ENCODE peak calls at places on chromosomes 3 and 15, in six cellular contexts. One of them, this sample, is unnamed.
A peak's percentile ranks its signal among the peaks of the same experiment; 100 is the strongest.

GRCh38 chr15:83854950-83855707 is 201.2 kb downstream of the ADAMTSL3 start:
- DNase-seq in effector memory CD8-positive, alpha-beta T cell: no peak
- DNase-seq in H9: no peak
- DNase-seq in midbrain: no peak
- DNase-seq in memory B cell: no peak
- DNase-seq in ACHN: no peak
- DNase-seq in this sample: no peak

GRCh38 chr15:63350178-63350621 is 31.4 kb downstream of the CA12 start:
- DNase-seq in effector memory CD8-positive, alpha-beta T cell: no peak
- DNase-seq in H9: no peak
- DNase-seq in midbrain: peak; percentile 32
- DNase-seq in memory B cell: no peak
- DNase-seq in ACHN: no peak
- DNase-seq in this sample: peak; percentile 70

GRCh38 chr15:58065445-58066041 is at the start of gene ALDH1A2:
- DNase-seq in effector memory CD8-positive, alpha-beta T cell: no peak
- DNase-seq in H9: peak; percentile 62
- DNase-seq in midbrain: no peak
- DNase-seq in memory B cell: no peak
- DNase-seq in ACHN: no peak
- DNase-seq in this sample: peak; percentile 89

GRCh38 chr3:78978037-78978436 is 789.8 kb downstream of the ROBO1 start:
- DNase-seq in effector memory CD8-positive, alpha-beta T cell: no peak
- DNase-seq in H9: no peak
- DNase-seq in midbrain: peak; percentile 13
- DNase-seq in memory B cell: no peak
- DNase-seq in ACHN: peak; percentile 45
- DNase-seq in this sample: no peak

GRCh38 chr3:27319847-27320526 is 49.2 kb downstream of the NEK10 start:
- DNase-seq in effector memory CD8-positive, alpha-beta T cell: no peak
- DNase-seq in H9: no peak
- DNase-seq in midbrain: no peak
- DNase-seq in memory B cell: no peak
- DNase-seq in ACHN: no peak
- DNase-seq in this sample: no peak

GRCh38 chr15:31259562-31260252 is 66.9 kb upstream of the KLF13 start:
- DNase-seq in effector memory CD8-positive, alpha-beta T cell: no peak
- DNase-seq in H9: no peak
- DNase-seq in midbrain: no peak
- DNase-seq in memory B cell: no peak
- DNase-seq in ACHN: no peak
- DNase-seq in this sample: no peak

GRCh38 chr15:40936709-40937666 is 7.8 kb downstream of the DLL4 start:
- DNase-seq in effector memory CD8-positive, alpha-beta T cell: no peak
- DNase-seq in H9: no peak
- DNase-seq in midbrain: no peak
- DNase-seq in memory B cell: no peak
- DNase-seq in ACHN: no peak
- DNase-seq in this sample: no peak

GRCh38 chr3:175392653-175393052 is 533.5 kb downstream of the NAALADL2 start:
- DNase-seq in effector memory CD8-positive, alpha-beta T cell: no peak
- DNase-seq in H9: no peak
- DNase-seq in midbrain: no peak
- DNase-seq in memory B cell: no peak
- DNase-seq in ACHN: no peak
- DNase-seq in this sample: no peak

GRCh38 chr15:58742022-58742421 is 7.5 kb downstream of the ADAM10 start:
- DNase-seq in effector memory CD8-positive, alpha-beta T cell: no peak
- DNase-seq in H9: no peak
- DNase-seq in midbrain: no peak
- DNase-seq in memory B cell: no peak
- DNase-seq in ACHN: no peak
- DNase-seq in this sample: no peak

GRCh38 chr3:195302436-195302835 is 31.5 kb upstream of the XXYLT1 start:
- DNase-seq in effector memory CD8-positive, alpha-beta T cell: no peak
- DNase-seq in H9: no peak
- DNase-seq in midbrain: no peak
- DNase-seq in memory B cell: no peak
- DNase-seq in ACHN: no peak
- DNase-seq in this sample: no peak

GRCh38 chr3:24145981-24146822 is 201.1 kb downstream of the NR1D2 start:
- DNase-seq in effector memory CD8-positive, alpha-beta T cell: no peak
- DNase-seq in H9: no peak
- DNase-seq in midbrain: no peak
- DNase-seq in memory B cell: no peak
- DNase-seq in ACHN: peak; percentile 61
- DNase-seq in this sample: no peak

GRCh38 chr15:42729409-42729808 is 7.5 kb downstream of the CDAN1 start:
- DNase-seq in effector memory CD8-positive, alpha-beta T cell: no peak
- DNase-seq in H9: no peak
- DNase-seq in midbrain: no peak
- DNase-seq in memory B cell: no peak
- DNase-seq in ACHN: no peak
- DNase-seq in this sample: no peak

GRCh38 chr3:168249048-168249538 is 153.4 kb upstream of the GOLIM4 start:
- DNase-seq in effector memory CD8-positive, alpha-beta T cell: no peak
- DNase-seq in H9: no peak
- DNase-seq in midbrain: peak; percentile 26
- DNase-seq in memory B cell: no peak
- DNase-seq in ACHN: no peak
- DNase-seq in this sample: no peak

GRCh38 chr3:124686028-124686670 is 44.1 kb upstream of the UMPS start:
- DNase-seq in effector memory CD8-positive, alpha-beta T cell: no peak
- DNase-seq in H9: no peak
- DNase-seq in midbrain: no peak
- DNase-seq in memory B cell: no peak
- DNase-seq in ACHN: no peak
- DNase-seq in this sample: no peak

GRCh38 chr3:44845528-44846520 is 15.9 kb upstream of the TMEM42 start:
- DNase-seq in effector memory CD8-positive, alpha-beta T cell: no peak
- DNase-seq in H9: no peak
- DNase-seq in midbrain: no peak
- DNase-seq in memory B cell: no peak
- DNase-seq in ACHN: no peak
- DNase-seq in this sample: peak; percentile 66

GRCh38 chr3:102174832-102175374 is 259.9 kb upstream of the ZPLD1 start:
- DNase-seq in effector memory CD8-positive, alpha-beta T cell: no peak
- DNase-seq in H9: no peak
- DNase-seq in midbrain: no peak
- DNase-seq in memory B cell: no peak
- DNase-seq in ACHN: no peak
- DNase-seq in this sample: no peak

GRCh38 chr15:43463542-43463941 is 29.4 kb downstream of the TP53BP1 start:
- DNase-seq in effector memory CD8-positive, alpha-beta T cell: no peak
- DNase-seq in H9: no peak
- DNase-seq in midbrain: no peak
- DNase-seq in memory B cell: no peak
- DNase-seq in ACHN: no peak
- DNase-seq in this sample: no peak

GRCh38 chr3:109257269-109257668 is 59.0 kb downstream of the DPPA2 start:
- DNase-seq in effector memory CD8-positive, alpha-beta T cell: no peak
- DNase-seq in H9: no peak
- DNase-seq in midbrain: no peak
- DNase-seq in memory B cell: no peak
- DNase-seq in ACHN: no peak
- DNase-seq in this sample: no peak

GRCh38 chr3:186915808-186916796 is 14.2 kb upstream of the ST6GAL1 start:
- DNase-seq in effector memory CD8-positive, alpha-beta T cell: no peak
- DNase-seq in H9: no peak
- DNase-seq in midbrain: no peak
- DNase-seq in memory B cell: no peak
- DNase-seq in ACHN: no peak
- DNase-seq in this sample: no peak